ENCODE peak calls at places on chromosomes 3 and 15, in nine cellular contexts. One of them, this sample, is unnamed.

GRCh38 chr3:93924491-93924890 is 49.2 kb downstream of the PROS1 start:
- DNase-seq in HL-60: no peak
- DNase-seq in B cell: no peak
- DNase-seq in GM12865: no peak
- DNase-seq in RWPE1: no peak
- DNase-seq in neural crest cell: no peak
- DNase-seq in MM.1S: no peak
- DNase-seq in cardiac fibroblast: no peak
- DNase-seq in breast epithelium: no peak
- DNase-seq in this sample: no peak

GRCh38 chr15:41334293-41335120 is 1.8 kb downstream of the NUSAP1 start:
- DNase-seq in HL-60: no peak
- DNase-seq in B cell: no peak
- DNase-seq in GM12865: peak
- DNase-seq in RWPE1: no peak
- DNase-seq in neural crest cell: no peak
- DNase-seq in MM.1S: no peak
- DNase-seq in cardiac fibroblast: no peak
- DNase-seq in breast epithelium: no peak
- DNase-seq in this sample: no peak

GRCh38 chr15:57432141-57432701 is 55.9 kb downstream of the CGNL1 start:
- DNase-seq in HL-60: no peak
- DNase-seq in B cell: no peak
- DNase-seq in GM12865: no peak
- DNase-seq in RWPE1: no peak
- DNase-seq in neural crest cell: no peak
- DNase-seq in MM.1S: no peak
- DNase-seq in cardiac fibroblast: no peak
- DNase-seq in breast epithelium: no peak
- DNase-seq in this sample: no peak

GRCh38 chr15:84821501-84822021 is 4.4 kb downstream of the ALPK3 start:
- DNase-seq in HL-60: no peak
- DNase-seq in B cell: no peak
- DNase-seq in GM12865: no peak
- DNase-seq in RWPE1: no peak
- DNase-seq in neural crest cell: no peak
- DNase-seq in MM.1S: no peak
- DNase-seq in cardiac fibroblast: peak
- DNase-seq in breast epithelium: no peak
- DNase-seq in this sample: no peak

GRCh38 chr3:185630182-185630622 is 44.1 kb downstream of the SENP2 start:
- DNase-seq in HL-60: no peak
- DNase-seq in B cell: no peak
- DNase-seq in GM12865: no peak
- DNase-seq in RWPE1: no peak
- DNase-seq in neural crest cell: no peak
- DNase-seq in MM.1S: no peak
- DNase-seq in cardiac fibroblast: peak
- DNase-seq in breast epithelium: no peak
- DNase-seq in this sample: no peak

GRCh38 chr3:193883551-193883950 is 252.4 kb upstream of the HES1 start:
- DNase-seq in HL-60: no peak
- DNase-seq in B cell: no peak
- DNase-seq in GM12865: no peak
- DNase-seq in RWPE1: no peak
- DNase-seq in neural crest cell: no peak
- DNase-seq in MM.1S: no peak
- DNase-seq in cardiac fibroblast: peak
- DNase-seq in breast epithelium: no peak
- DNase-seq in this sample: no peak

GRCh38 chr3:124520970-124521369 is 209.3 kb upstream of the UMPS start:
- DNase-seq in HL-60: no peak
- DNase-seq in B cell: no peak
- DNase-seq in GM12865: no peak
- DNase-seq in RWPE1: no peak
- DNase-seq in neural crest cell: no peak
- DNase-seq in MM.1S: no peak
- DNase-seq in cardiac fibroblast: no peak
- DNase-seq in breast epithelium: no peak
- DNase-seq in this sample: no peak

GRCh38 chr3:45017826-45018225 is 8.3 kb upstream of the CLEC3B start:
- DNase-seq in HL-60: no peak
- DNase-seq in B cell: no peak
- DNase-seq in GM12865: no peak
- DNase-seq in RWPE1: no peak
- DNase-seq in neural crest cell: no peak
- DNase-seq in MM.1S: no peak
- DNase-seq in cardiac fibroblast: no peak
- DNase-seq in breast epithelium: no peak
- DNase-seq in this sample: no peak

GRCh38 chr3:67540198-67540894 is 114.1 kb downstream of the SUCLG2 start:
- DNase-seq in HL-60: no peak
- DNase-seq in B cell: no peak
- DNase-seq in GM12865: no peak
- DNase-seq in RWPE1: no peak
- DNase-seq in neural crest cell: no peak
- DNase-seq in MM.1S: no peak
- DNase-seq in cardiac fibroblast: no peak
- DNase-seq in breast epithelium: no peak
- DNase-seq in this sample: peak

GRCh38 chr15:70559223-70559823 is 204.0 kb downstream of the UACA start:
- DNase-seq in HL-60: peak
- DNase-seq in B cell: no peak
- DNase-seq in GM12865: peak
- DNase-seq in RWPE1: no peak
- DNase-seq in neural crest cell: no peak
- DNase-seq in MM.1S: no peak
- DNase-seq in cardiac fibroblast: peak
- DNase-seq in breast epithelium: no peak
- DNase-seq in this sample: peak

GRCh38 chr3:55968331-55968730 is 481.2 kb upstream of the WNT5A start:
- DNase-seq in HL-60: no peak
- DNase-seq in B cell: no peak
- DNase-seq in GM12865: no peak
- DNase-seq in RWPE1: no peak
- DNase-seq in neural crest cell: no peak
- DNase-seq in MM.1S: no peak
- DNase-seq in cardiac fibroblast: peak
- DNase-seq in breast epithelium: no peak
- DNase-seq in this sample: no peak

DNA sequence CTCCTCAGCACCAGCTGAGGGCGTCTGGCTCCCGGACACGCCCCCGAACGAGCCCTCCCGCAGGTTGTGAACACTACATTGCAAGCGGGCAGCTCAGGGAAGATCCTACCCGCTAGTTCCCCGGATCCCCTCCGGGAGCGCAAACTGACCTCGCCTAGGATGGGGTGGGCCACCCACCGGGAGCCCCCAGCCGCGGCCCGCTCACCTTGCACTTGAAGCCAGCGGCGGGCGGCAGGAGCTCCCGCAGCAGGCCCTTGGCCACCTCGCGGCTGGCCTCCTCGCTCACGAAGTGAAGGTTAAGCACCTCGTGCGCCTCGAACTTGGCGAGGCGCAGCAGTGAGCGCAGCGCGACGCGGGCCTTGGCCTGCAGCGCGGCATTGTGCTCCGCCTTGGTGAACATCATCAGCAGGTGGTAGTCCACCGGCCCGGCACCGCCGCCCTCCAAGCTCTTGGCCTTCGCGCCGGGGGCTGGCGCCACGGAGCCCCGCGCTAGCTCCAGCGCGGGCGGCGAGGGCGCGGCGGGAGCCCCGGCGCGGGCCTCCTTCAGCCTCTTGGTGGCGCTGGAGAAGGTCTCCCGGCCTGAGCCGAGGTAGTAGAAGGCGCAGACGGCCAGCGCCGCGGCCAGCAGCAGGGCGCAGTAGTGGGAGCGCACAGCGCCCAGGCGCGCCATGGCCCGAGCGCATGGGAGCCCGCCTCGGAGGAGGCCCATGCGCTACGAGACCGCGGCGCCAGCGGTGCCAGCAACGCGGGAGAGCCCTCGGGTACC is 426 bp downstream of the XXYLT1 start:
- DNase-seq in HL-60: peak
- DNase-seq in B cell: peak
- DNase-seq in GM12865: peak
- DNase-seq in RWPE1: peak
- DNase-seq in neural crest cell: peak
- DNase-seq in MM.1S: peak
- DNase-seq in cardiac fibroblast: peak
- DNase-seq in breast epithelium: no peak
- DNase-seq in this sample: peak
- TF ChIP-seq CTCF in HL-60: peak
- TF ChIP-seq CTCF in B cell: peak
- TF ChIP-seq CTCF in GM12865: peak
- TF ChIP-seq CTCF in RWPE1: peak
- TF ChIP-seq CTCF in neural crest cell: peak
- TF ChIP-seq CTCF in MM.1S: peak
- TF ChIP-seq CTCF in cardiac fibroblast: peak
- TF ChIP-seq CTCF in breast epithelium: peak
- TF ChIP-seq CTCF in this sample: no peak

DNA sequence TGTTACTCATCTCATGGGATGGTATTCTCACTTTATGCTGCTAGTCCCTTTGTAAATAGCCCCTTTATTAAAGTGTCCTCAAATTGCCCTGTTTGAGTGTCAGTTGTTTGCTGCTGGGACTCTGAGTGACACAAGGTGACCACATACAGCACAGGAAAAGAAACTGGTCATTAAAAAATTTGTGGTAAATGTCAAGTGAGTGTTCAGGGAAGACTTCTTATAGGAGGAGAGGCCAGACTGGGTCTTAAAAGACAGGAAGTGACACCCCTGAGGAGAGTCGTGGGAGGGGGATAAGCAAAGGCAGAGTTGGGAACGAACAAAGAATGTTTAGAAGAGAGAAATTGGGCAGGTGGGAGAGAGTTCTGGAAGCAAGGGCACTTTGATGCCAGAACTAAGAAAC is 35.2 kb downstream of the CCR3 start:
- DNase-seq in HL-60: no peak
- DNase-seq in B cell: no peak
- DNase-seq in GM12865: no peak
- DNase-seq in RWPE1: no peak
- DNase-seq in neural crest cell: no peak
- DNase-seq in MM.1S: peak
- DNase-seq in cardiac fibroblast: no peak
- DNase-seq in breast epithelium: no peak
- DNase-seq in this sample: no peak
- TF ChIP-seq CTCF in HL-60: no peak
- TF ChIP-seq CTCF in B cell: no peak
- TF ChIP-seq CTCF in GM12865: no peak
- TF ChIP-seq CTCF in RWPE1: no peak
- TF ChIP-seq CTCF in neural crest cell: no peak
- TF ChIP-seq CTCF in MM.1S: no peak
- TF ChIP-seq CTCF in cardiac fibroblast: no peak
- TF ChIP-seq CTCF in breast epithelium: no peak
- TF ChIP-seq CTCF in this sample: no peak

DNA sequence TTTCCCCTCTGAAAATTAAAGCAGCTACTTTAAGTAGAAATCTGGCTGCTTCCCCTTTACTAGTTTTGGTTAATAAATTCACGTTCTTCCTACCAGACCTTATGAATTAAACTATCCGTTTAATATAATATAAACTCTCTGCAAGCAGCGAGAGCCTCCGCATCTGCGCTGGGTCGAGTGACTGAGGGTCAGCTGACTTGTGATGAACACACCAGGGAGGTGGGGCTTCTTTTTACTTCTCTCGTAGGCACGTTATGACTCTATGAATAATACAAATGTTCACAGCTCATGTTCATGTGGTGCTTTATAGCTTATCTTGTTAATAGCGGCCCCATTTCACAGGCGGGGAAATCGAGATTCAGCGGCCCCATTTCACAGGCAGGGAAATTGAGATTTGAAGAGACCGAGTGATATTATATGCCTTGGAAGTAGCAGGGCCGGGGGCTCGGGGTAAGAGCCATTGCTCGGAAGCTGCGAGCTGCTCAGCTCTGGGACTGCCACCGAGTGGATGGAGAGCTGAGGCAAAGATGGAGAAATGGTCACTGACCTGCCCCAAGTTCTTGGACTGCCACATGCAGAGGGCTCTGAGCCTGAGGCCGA is 8.3 kb downstream of the MUC4 start:
- DNase-seq in HL-60: no peak
- DNase-seq in B cell: no peak
- DNase-seq in GM12865: no peak
- DNase-seq in RWPE1: no peak
- DNase-seq in neural crest cell: no peak
- DNase-seq in MM.1S: no peak
- DNase-seq in cardiac fibroblast: peak
- DNase-seq in breast epithelium: no peak
- DNase-seq in this sample: no peak
- TF ChIP-seq CTCF in HL-60: no peak
- TF ChIP-seq CTCF in B cell: no peak
- TF ChIP-seq CTCF in GM12865: no peak
- TF ChIP-seq CTCF in RWPE1: no peak
- TF ChIP-seq CTCF in neural crest cell: no peak
- TF ChIP-seq CTCF in MM.1S: no peak
- TF ChIP-seq CTCF in cardiac fibroblast: no peak
- TF ChIP-seq CTCF in breast epithelium: no peak
- TF ChIP-seq CTCF in this sample: no peak

GRCh38 chr15:63166219-63166618 is 8.9 kb upstream of the RPS27L start:
- DNase-seq in HL-60: peak
- DNase-seq in B cell: no peak
- DNase-seq in GM12865: peak
- DNase-seq in RWPE1: no peak
- DNase-seq in neural crest cell: no peak
- DNase-seq in MM.1S: peak
- DNase-seq in cardiac fibroblast: peak
- DNase-seq in breast epithelium: no peak
- DNase-seq in this sample: no peak
- TF ChIP-seq CTCF in HL-60: no peak
- TF ChIP-seq CTCF in B cell: no peak
- TF ChIP-seq CTCF in GM12865: no peak
- TF ChIP-seq CTCF in RWPE1: no peak
- TF ChIP-seq CTCF in neural crest cell: no peak
- TF ChIP-seq CTCF in MM.1S: peak
- TF ChIP-seq CTCF in cardiac fibroblast: peak
- TF ChIP-seq CTCF in breast epithelium: no peak
- TF ChIP-seq CTCF in this sample: no peak

DNA sequence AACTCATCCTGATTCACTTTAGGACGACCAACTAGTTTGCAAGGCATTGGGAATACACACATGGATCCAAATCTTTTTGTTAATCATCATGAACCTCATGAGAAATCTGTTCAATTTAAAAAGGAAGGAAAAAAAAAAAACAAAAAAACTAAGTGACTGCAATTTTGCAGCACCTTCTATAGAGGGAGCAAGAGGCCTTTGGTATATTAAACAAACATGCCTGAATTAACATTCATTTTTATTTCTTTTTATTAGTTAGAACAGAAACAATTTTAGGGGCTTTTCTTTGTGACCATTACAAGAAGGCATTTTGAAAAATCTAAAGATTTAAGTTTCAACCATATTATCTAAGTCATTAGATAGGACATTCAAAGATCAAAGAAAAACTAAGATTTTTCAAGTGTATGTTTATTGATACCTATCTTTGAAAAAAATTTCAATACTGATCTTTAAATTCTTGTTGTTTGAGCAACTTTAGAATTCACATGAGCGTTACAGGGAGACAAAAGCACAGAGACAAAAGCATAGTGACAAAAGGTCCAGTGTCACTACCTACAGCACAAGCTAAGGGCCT is 182.4 kb downstream of the CBLB start:
- DNase-seq in HL-60: no peak
- DNase-seq in B cell: peak
- DNase-seq in GM12865: peak
- DNase-seq in RWPE1: peak
- DNase-seq in neural crest cell: no peak
- DNase-seq in MM.1S: peak
- DNase-seq in cardiac fibroblast: peak
- DNase-seq in breast epithelium: no peak
- DNase-seq in this sample: no peak
- TF ChIP-seq CTCF in HL-60: peak
- TF ChIP-seq CTCF in B cell: peak
- TF ChIP-seq CTCF in GM12865: peak
- TF ChIP-seq CTCF in RWPE1: peak
- TF ChIP-seq CTCF in neural crest cell: peak
- TF ChIP-seq CTCF in MM.1S: peak
- TF ChIP-seq CTCF in cardiac fibroblast: peak
- TF ChIP-seq CTCF in breast epithelium: peak
- TF ChIP-seq CTCF in this sample: peak

This sample was measured in nephron progenitor cell.